ENCODE peak calls at places on chromosomes 7 and 10, in nine cellular contexts. H is tibial nerve, A is OCI-LY7, P is glutamatergic neuron, D is GM20000, Y is HFFc6, T is left ventricle myocardium inferior, K is brain microvascular endothelial cell, S is lung. N is an unnamed sample.

GRCh38 chr7:25095516-25096345 is 29.3 kb downstream of the CYCS start:
- DNase-seq in H (no peak), A (no peak), P (no peak), D (no peak), Y (no peak), T (no peak), K (no peak), S (no peak), N (no peak)

GRCh38 chr10:1539216-1539615 is 198.1 kb downstream of the ADARB2 start:
- DNase-seq in H (no peak), A (peak; percentile 6), P (no peak), D (no peak), Y (no peak), T (no peak), K (no peak), S (no peak), N (no peak)

GRCh38 chr10:61662794-61663259 is at the start of gene CABCOCO1:
- DNase-seq in H (no peak), A (no peak), P (peak; percentile 89), D (no peak), Y (peak; percentile 33), T (peak; percentile 63), K (peak; percentile 33), S (peak; percentile 65), N (no peak)

GRCh38 chr10:132111871-132112341 is 46.2 kb downstream of the JAKMIP3 start:
- DNase-seq in H (no peak), A (no peak), P (no peak), D (no peak), Y (no peak), T (peak; percentile 11), K (no peak), S (no peak), N (no peak)

GRCh38 chr10:30435068-30435422 is 1.1 kb downstream of the MAP3K8 start:
- DNase-seq in H (no peak), A (no peak), P (no peak), D (no peak), Y (peak; percentile 38), T (peak; percentile 42), K (peak; percentile 40), S (peak; percentile 49), N (no peak)

GRCh38 chr7:139828880-139829653 is at the start of gene TBXAS1:
- DNase-seq in H (no peak), A (peak; percentile 11), P (no peak), D (peak; percentile 20), Y (no peak), T (no peak), K (no peak), S (peak; percentile 43), N (no peak)

GRCh38 chr7:134935701-134936100 is 50.6 kb upstream of the AGBL3 start:
- DNase-seq in H (no peak), A (no peak), P (no peak), D (no peak), Y (no peak), T (no peak), K (no peak), S (no peak), N (no peak)

GRCh38 chr10:15703167-15703880 is 16.4 kb downstream of the ITGA8 start:
- DNase-seq in H (no peak), A (no peak), P (no peak), D (no peak), Y (no peak), T (no peak), K (peak; percentile 72), S (no peak), N (no peak)

GRCh38 chr10:385571-386300 is 250.5 kb downstream of the ZMYND11 start:
- DNase-seq in H (no peak), A (no peak), P (no peak), D (no peak), Y (no peak), T (no peak), K (no peak), S (no peak), N (no peak)

GRCh38 chr10:62012318-62012717 is 110.8 kb downstream of the ARID5B start:
- DNase-seq in H (no peak), A (no peak), P (no peak), D (no peak), Y (no peak), T (no peak), K (no peak), S (no peak), N (no peak)

GRCh38 chr7:63077841-63078240 is 920.8 kb upstream of the ZNF722 start:
- DNase-seq in H (no peak), A (no peak), P (no peak), D (no peak), Y (no peak), T (no peak), K (no peak), S (peak; percentile 15), N (no peak)

GRCh38 chr7:156942708-156943090 is 6.8 kb upstream of the NOM1 start:
- DNase-seq in H (no peak), A (no peak), P (no peak), D (no peak), Y (no peak), T (no peak), K (no peak), S (no peak), N (no peak)

GRCh38 chr7:120089968-120090367 is 183.0 kb upstream of the KCND2 start:
- DNase-seq in H (no peak), A (no peak), P (no peak), D (no peak), Y (peak; percentile 13), T (no peak), K (no peak), S (no peak), N (no peak)

GRCh38 chr7:65974191-65974801 is 7.7 kb downstream of the GUSB start:
- DNase-seq in H (no peak), A (no peak), P (no peak), D (no peak), Y (no peak), T (no peak), K (no peak), S (no peak), N (no peak)

GRCh38 chr7:11176922-11177445 is 203.3 kb downstream of the PHF14 start:
- DNase-seq in H (no peak), A (no peak), P (no peak), D (no peak), Y (no peak), T (no peak), K (no peak), S (no peak), N (no peak)

GRCh38 chr7:110541962-110542361 is 549.0 kb upstream of the LRRN3 start:
- DNase-seq in H (no peak), A (no peak), P (no peak), D (no peak), Y (peak; percentile 50), T (no peak), K (no peak), S (no peak), N (no peak)

GRCh38 chr7:44461387-44461786 is 29.1 kb downstream of the NUDCD3 start:
- DNase-seq in H (no peak), A (peak; percentile 49), P (no peak), D (no peak), Y (peak; percentile 73), T (no peak), K (peak; percentile 72), S (no peak), N (no peak)

GRCh38 chr10:35819736-35820135 is 177.6 kb upstream of the FZD8 start:
- DNase-seq in H (no peak), A (no peak), P (no peak), D (no peak), Y (no peak), T (no peak), K (no peak), S (no peak), N (no peak)

GRCh38 chr10:50540069-50540825 is 83.5 kb downstream of the SGMS1 start:
- DNase-seq in H (no peak), A (no peak), P (no peak), D (peak; percentile 30), Y (no peak), T (no peak), K (no peak), S (no peak), N (no peak)

DNA sequence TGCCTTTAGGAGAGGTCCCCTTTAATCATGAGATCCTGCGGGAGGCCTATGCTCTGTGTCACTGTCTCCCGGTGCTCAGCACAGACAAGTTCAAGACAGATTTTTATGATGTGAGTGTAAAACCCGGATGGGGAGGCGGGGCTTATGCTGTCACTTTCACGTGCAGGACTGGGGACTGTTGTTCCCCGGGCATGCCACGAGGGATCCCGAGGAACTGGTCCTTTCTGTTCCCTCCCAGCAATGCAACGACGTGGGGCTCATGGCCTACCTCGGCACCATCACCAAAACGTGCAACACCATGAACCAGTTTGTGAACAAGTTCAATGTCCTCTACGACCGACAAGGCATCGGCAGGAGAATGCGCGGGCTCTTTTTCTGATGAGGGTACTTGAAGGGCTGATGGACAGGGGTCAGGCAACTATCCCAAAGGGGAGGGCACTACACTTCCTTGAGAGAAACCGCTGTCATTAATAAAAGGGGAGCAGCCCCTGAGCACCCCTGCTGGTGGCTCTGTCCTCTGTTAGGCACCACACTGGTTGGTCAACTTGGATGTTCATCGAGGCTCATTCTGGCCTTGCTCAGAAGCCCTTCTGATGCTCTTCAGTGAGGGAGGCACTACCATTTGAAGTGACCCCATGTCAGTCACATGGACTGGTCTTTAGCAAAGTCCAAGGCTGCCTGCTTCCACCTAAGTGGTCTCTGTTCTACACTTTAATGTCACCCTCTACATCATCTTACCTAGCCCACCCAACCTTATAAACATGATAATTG is 2.8 kb downstream of the COPS6 start:
- DNase-seq in H (no peak), A (peak; percentile 36), P (no peak), D (no peak), Y (peak; percentile 43), T (no peak), K (peak; percentile 35), S (no peak), N (no peak)
- TF ChIP-seq CTCF in H (no peak), A (peak; percentile 45), P (no peak), D (no peak), Y (peak; percentile 45), T (no peak), K (peak; percentile 35), S (no peak), N (no peak)

GRCh38 chr7:34430456-34430855 is 227.6 kb upstream of the NPSR1 start:
- DNase-seq in H (no peak), A (no peak), P (no peak), D (peak; percentile 15), Y (peak; percentile 35), T (no peak), K (peak; percentile 52), S (no peak), N (no peak)
- TF ChIP-seq CTCF in H (no peak), A (peak; percentile 56), P (peak; percentile 33), D (no peak), Y (peak; percentile 86), T (peak; percentile 49), K (peak; percentile 49), S (no peak), N (no peak)

GRCh38 chr10:32131388-32131787 is 75.2 kb upstream of the KIF5B start:
- DNase-seq in H (no peak), A (no peak), P (no peak), D (no peak), Y (no peak), T (no peak), K (no peak), S (no peak), N (no peak)
- TF ChIP-seq CTCF in H (no peak), A (no peak), P (no peak), D (no peak), Y (no peak), T (no peak), K (no peak), S (no peak), N (no peak)

DNA sequence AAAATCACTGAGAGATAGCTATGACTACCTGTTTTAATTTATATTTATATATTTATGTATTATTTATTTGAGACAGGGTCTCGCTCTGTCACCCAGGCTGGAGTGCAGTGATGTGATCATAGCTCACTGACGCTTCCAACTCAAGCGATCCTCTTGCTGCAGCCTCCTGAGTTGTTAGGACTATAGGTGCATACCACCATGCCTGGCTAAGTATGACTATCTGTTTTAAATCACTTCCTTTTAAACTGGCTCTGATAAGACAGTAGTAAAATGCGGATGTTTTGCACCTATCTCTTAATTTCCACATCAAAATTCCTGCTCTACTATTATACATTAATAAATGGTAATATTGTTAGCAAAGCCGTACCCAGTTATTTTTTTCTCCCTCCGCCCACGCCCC is 41.8 kb downstream of the DNMBP start:
- DNase-seq in H (no peak), A (no peak), P (no peak), D (no peak), Y (no peak), T (no peak), K (no peak), S (no peak), N (no peak)
- TF ChIP-seq CTCF in H (no peak), A (no peak), P (no peak), D (no peak), Y (no peak), T (no peak), K (no peak), S (no peak), N (no peak)